ENCODE peak calls at places on chromosomes 16 and 17, in five cellular contexts. F is right cardiac atrium, R is A549, L is PC-9, Z is aorta. G is an unnamed sample.

GRCh38 chr17:9389116-9389515 is 186.5 kb downstream of the STX8 start:
- DNase-seq in F (no peak), Z (no peak), L (peak), R (peak), G (peak)

GRCh38 chr16:28140788-28141618 is 70.8 kb downstream of the XPO6 start:
- DNase-seq in Z (no peak), R (no peak), L (peak), F (no peak), G (no peak)

GRCh38 chr17:3015890-3016289 is 47.5 kb downstream of the OR1D5 start:
- DNase-seq in F (no peak), Z (no peak), L (no peak), R (no peak), G (no peak)

GRCh38 chr17:48441231-48441711 is 11.3 kb upstream of the SKAP1 start:
- DNase-seq in Z (no peak), R (no peak), F (no peak), L (no peak), G (no peak)

GRCh38 chr17:56948491-56948890 is 12.4 kb downstream of the COIL start:
- DNase-seq in L (no peak), F (no peak), R (no peak), Z (no peak), G (peak)

GRCh38 chr17:32757963-32758362 is 119.0 kb downstream of the MYO1D start:
- DNase-seq in R (no peak), F (no peak), L (no peak), Z (no peak), G (peak)

GRCh38 chr17:78112508-78113471 is 15.8 kb downstream of the TMC6 start:
- DNase-seq in Z (peak), F (peak), R (peak), L (no peak), G (peak)

GRCh38 chr17:5874486-5874885 is 195.7 kb upstream of the WSCD1 start:
- DNase-seq in R (no peak), Z (no peak), F (no peak), L (no peak), G (no peak)

GRCh38 chr16:80583466-80583865 is 42.7 kb downstream of the DYNLRB2 start:
- DNase-seq in Z (peak), R (no peak), L (no peak), F (peak), G (peak)

GRCh38 chr17:79038545-79039135 is 14.7 kb downstream of the C1QTNF1 start:
- DNase-seq in Z (peak), L (peak), F (peak), R (peak), G (peak)

GRCh38 chr17:8835106-8835505 is 32.4 kb downstream of the PIK3R6 start:
- DNase-seq in F (no peak), L (no peak), R (no peak), Z (no peak), G (no peak)

GRCh38 chr17:61410555-61411089 is 11.0 kb downstream of the TBX2 start:
- DNase-seq in Z (peak), F (peak), L (no peak), R (peak), G (peak)

GRCh38 chr17:78763561-78763960 is 18.5 kb downstream of the CYTH1 start:
- DNase-seq in L (no peak), F (no peak), Z (no peak), R (no peak), G (peak)

GRCh38 chr17:61208301-61209098 is 191.1 kb upstream of the TBX2 start:
- DNase-seq in F (no peak), Z (no peak), L (no peak), R (peak), G (no peak)

DNA sequence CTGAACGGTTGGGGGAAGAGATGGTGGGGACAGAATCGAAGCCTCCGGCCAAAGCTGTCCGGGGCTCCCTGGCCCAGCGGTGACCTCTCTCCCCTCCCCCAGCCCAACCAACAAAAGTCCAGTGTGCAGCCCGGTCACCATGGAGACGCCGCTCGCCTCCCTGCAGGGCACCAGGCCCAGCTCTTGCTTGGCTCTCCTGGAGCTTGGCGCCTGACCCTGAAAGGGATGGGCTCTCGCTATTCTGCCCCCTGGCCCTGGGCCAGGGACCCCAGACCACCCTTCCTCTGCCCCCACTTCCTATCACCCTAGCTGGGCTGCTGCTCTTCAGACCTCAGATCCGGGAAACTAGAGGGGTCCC is 1.3 kb downstream of the METRN start:
- DNase-seq in R (peak), Z (no peak), L (peak), F (peak), G (no peak)
- H3K27ac ChIP-seq in R (peak), Z (no peak), L (no peak), F (no peak), G (no peak)

DNA sequence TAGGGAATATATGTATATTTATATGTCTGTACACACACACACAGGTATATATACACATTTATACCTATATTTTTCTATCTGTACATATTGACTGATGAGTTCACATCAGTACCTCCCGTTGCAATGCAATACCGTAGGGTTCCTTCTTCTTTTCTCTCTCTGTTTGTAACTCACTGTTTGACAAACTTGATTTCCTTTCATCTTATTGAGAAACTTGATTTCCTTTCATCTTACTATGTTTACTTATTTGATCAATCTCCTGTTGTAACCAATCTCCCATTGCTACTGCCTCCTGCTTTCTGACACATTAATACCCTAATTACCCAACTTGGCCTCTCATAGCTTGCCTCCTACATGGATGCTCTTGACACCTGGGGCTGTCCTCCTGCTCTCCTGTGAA is 49.8 kb downstream of the NFAT5 start:
- DNase-seq in Z (no peak), L (no peak), F (no peak), R (no peak), G (no peak)
- H3K27ac ChIP-seq in Z (no peak), L (no peak), F (no peak), R (no peak), G (no peak)

DNA sequence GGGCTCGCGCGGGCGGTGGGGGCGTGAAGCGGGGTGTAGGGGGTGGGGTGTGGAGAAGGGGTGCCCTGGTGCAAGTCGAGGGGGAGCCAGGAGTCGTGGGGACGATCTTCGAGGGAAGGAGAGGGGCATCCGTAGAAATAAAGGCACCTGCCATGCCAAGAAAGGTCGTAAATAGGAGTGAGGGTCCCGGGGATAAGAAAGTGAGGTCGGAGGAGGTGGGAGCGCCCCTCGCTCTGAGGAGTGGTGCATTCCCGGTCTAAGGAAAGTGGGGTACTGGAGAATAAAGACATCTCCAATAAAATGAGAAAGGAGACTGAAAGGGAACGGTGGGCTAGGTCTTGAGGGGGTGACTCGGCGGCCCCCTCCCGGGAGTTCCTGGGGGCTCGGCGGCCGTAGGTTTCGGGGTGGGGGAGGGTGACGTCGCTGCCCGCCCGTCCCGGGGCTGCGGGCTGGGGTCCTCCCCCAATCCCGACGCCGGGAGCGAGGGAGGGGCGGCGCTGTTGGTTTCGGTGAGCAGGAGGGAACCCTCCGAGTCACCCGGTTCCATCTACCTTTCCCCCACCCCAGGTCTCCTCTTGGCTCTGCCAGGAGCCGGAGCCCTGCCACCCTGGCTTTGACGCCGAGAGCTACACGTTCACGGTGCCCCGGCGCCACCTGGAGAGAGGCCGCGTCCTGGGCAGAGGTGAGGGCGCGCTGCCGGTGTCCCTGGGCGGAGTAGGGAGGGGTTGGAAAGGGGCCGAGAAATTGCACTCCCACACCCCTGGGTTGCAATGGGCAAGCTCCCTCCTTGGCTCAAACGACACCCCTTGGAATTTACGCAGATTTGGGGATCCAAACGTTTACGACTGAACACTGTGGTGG is 868 bp downstream of the CDH1 start:
- DNase-seq in Z (no peak), F (peak), R (peak), L (peak), G (no peak)
- H3K27ac ChIP-seq in Z (no peak), F (no peak), R (peak), L (peak), G (peak)

DNA sequence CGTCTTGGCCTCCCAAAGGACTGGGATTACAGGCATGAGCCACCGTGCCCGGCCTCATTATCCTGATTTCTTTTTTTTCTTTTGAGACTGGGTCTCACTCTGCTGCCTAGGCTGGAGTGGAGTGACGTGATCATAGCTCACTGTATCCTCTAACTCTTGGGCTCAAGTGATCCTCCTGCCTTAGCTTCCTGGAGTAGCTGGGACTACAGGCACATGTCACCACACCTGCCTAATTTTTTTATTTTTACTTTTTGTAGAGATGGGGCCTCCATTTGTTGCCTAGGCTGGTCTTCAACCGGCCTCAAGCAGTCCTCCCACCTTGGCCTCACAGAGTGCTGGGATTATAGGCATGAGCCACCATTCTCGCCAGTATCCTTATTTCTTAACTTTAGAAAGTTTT is 3.5 kb downstream of the TENT4B start:
- DNase-seq in Z (no peak), L (no peak), R (no peak), F (no peak), G (no peak)
- H3K27ac ChIP-seq in Z (no peak), L (no peak), R (no peak), F (no peak), G (no peak)

GRCh38 chr17:11441004-11441403 is 157.3 kb upstream of the DNAH9 start:
- DNase-seq in Z (no peak), L (no peak), F (no peak), R (no peak), G (no peak)
- H3K27ac ChIP-seq in Z (no peak), L (no peak), F (no peak), R (no peak), G (no peak)

GRCh38 chr16:53024045-53024444 is 28.7 kb downstream of the CHD9NB start:
- DNase-seq in F (no peak), R (no peak), L (no peak), Z (no peak), G (no peak)
- H3K27ac ChIP-seq in F (no peak), R (no peak), L (no peak), Z (no peak), G (no peak)

G was measured in trophoblast cell.